ENCODE peak calls at places on chromosome 14, in eight cellular contexts. M is tibial artery, Y is NB4, P is hepatocyte, W is left ventricle myocardium inferior, U is upper lobe of right lung, J is HFF-Myc, D is psoas muscle. K is an unnamed sample.

GRCh38 chr14:51145246-51145645 is 50.3 kb upstream of the TRIM9 start:
- DNase-seq in M (no peak), Y (no peak), P (no peak), W (no peak), U (no peak), J (no peak), D (no peak), K (no peak)

GRCh38 chr14:69316449-69317391 is 56.8 kb downstream of the GALNT16 start:
- DNase-seq in M (peak), Y (no peak), P (peak), W (peak), U (peak), J (peak), D (peak), K (peak)

GRCh38 chr14:59576332-59577294 is at the start of gene CCDC175:
- DNase-seq in M (peak), Y (peak), P (peak), W (peak), U (peak), J (no peak), D (peak), K (peak)

GRCh38 chr14:35999264-35999663 is 173.1 kb downstream of the BRMS1L start:
- DNase-seq in M (no peak), Y (no peak), P (no peak), W (no peak), U (no peak), J (no peak), D (no peak), K (no peak)

GRCh38 chr14:21118933-21119332 is 18.1 kb downstream of the TMEM253 start:
- DNase-seq in M (no peak), Y (no peak), P (no peak), W (no peak), U (no peak), J (no peak), D (no peak), K (no peak)

GRCh38 chr14:60183724-60184596 is 18.8 kb upstream of the DHRS7 start:
- DNase-seq in M (no peak), Y (peak), P (peak), W (no peak), U (no peak), J (no peak), D (no peak), K (no peak)

GRCh38 chr14:54642950-54643695 is 76.2 kb downstream of the SAMD4A start:
- DNase-seq in M (no peak), Y (peak), P (no peak), W (no peak), U (no peak), J (no peak), D (no peak), K (no peak)

GRCh38 chr14:100771121-100771800 is 44.6 kb downstream of the DLK1 start:
- DNase-seq in M (no peak), Y (peak), P (peak), W (no peak), U (peak), J (no peak), D (peak), K (no peak)

GRCh38 chr14:22190411-22191191 is 398.4 kb downstream of the DAD1 start:
- DNase-seq in M (no peak), Y (no peak), P (peak), W (no peak), U (no peak), J (peak), D (no peak), K (peak)

GRCh38 chr14:34363733-34364134 is 98.3 kb downstream of the SPTSSA start:
- DNase-seq in M (no peak), Y (peak), P (no peak), W (no peak), U (peak), J (no peak), D (no peak), K (no peak)

DNA sequence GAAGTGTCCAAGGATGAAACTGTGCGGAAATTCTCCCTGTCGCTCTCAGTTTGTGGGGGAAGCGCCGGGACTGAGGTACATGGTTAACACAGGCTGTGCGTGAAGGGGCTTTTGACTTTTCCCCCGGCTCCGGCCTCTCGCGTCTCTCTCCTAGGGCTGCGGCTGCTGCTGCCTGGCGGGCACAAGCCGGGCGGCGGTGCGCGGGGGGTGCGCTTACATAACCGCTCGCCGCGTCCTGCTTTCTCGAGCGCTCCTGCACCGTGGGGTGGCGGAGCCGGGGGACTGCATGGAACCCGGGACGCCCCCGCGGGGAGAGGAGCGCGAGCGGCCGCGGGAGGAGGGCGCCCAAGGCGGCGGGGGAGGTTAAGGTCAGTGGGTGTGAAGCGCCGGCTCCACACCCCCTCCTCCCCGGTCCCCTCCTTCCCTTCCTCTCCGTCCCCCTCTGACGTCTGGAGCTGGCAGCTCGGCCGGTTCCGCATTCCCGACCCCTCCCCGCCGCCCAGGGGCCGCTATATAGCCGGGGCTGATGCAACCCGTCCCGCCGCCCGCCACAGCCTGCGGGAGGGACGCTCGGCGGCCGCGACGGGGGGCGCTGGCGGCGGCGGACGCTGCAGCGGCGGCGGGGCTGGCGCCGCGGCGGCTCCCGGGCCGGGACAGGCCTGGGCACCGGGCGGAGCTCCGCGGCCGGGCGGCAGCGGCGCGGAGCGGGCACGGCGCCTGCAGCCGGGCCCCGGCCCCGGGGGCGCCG is at the start of gene JDP2:
- DNase-seq in M (peak), Y (peak), P (peak), W (peak), U (peak), J (no peak), D (peak), K (no peak)
- TF ChIP-seq CTCF in M (no peak), Y (no peak), P (peak), W (peak), U (peak), J (no peak), D (peak), K (peak)

GRCh38 chr14:103541944-103542544 is 13.0 kb downstream of the TRMT61A start:
- DNase-seq in M (no peak), Y (no peak), P (no peak), W (no peak), U (no peak), J (no peak), D (peak), K (no peak)
- H3K4me3 ChIP-seq in M (no peak), Y (no peak), P (no peak), W (peak), U (no peak), J (no peak), D (no peak), K (no peak)

DNA sequence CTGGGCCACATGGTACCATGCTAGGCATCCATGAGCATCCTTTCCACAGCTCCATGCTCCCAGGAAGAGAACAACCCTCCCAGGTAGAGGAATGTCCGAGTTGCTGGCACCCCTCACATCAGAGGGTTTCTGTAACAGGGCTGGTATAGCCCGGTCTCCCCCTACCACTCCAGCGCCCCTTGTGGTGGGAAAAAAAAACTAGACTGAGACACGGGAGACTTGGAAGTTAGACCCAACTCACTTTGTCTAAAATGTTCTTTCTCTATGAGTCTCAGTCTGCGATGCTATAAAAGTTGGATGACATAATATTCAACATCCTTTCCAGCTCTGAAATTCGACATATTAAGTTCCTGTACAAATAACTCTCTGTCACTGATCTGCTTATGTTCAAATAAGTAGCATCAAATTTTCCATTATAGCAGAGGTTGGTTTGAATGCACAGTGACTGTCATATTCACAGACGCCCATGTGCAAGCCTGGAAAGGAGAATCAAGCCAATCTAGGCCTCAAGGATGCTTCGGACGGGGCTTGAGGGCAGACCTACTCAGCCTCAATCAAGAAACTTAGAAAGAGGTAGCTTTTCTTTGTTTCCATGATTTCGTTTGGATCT is 25.7 kb upstream of the TC2N start:
- DNase-seq in M (no peak), Y (peak), P (no peak), W (no peak), U (no peak), J (no peak), D (no peak), K (no peak)
- TF ChIP-seq CTCF in M (peak), Y (peak), P (peak), W (peak), U (peak), J (peak), D (peak), K (peak)

DNA sequence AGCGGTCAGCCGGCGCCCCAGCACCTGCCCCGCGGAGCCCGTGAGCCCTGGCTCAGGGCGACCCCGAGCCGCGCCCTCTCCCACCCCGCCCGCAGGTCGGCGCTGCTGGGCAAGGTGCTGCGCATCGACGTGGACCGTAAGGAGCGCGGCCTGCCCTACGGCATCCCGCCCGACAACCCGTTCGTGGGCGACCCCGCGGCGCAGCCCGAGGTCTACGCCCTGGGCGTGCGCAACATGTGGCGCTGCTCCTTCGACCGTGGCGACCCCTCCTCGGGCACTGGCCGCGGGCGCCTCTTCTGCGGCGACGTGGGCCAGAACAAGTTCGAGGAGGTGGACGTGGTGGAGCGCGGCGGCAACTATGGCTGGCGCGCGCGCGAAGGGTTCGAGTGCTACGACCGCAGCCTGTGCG is 14.4 kb downstream of the HHIPL1 start:
- DNase-seq in M (no peak), Y (no peak), P (no peak), W (no peak), U (no peak), J (no peak), D (no peak), K (no peak)
- H3K4me3 ChIP-seq in M (no peak), Y (no peak), P (no peak), W (peak), U (no peak), J (no peak), D (no peak), K (no peak)

DNA sequence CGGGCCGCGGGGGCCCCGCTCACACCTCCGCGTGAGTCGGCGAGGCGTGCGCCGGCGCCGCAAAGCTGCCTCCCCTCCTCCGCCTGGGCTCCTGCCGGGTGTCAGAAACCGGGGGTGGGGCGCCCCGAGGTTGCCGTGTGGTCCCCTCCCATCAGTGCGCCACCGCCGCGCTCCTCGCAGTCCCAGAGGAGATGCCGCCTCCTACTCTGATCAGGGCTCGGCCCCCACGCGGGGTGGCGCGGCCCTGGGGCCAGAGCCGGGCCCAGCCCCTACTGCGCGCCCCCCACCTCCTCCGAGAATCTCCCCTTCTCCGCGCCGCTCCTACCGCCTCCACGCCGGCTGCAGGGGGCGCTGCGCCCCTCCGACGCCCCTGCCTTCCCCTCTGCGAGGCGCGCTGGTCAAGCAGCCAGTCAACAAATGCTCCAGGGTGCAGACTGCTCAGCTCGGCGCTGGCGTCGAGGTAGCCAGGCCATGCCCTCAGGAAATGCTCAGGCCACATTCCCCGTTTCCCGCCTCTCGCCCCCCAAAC is 467 bp upstream of the JAG2 start:
- DNase-seq in M (no peak), Y (no peak), P (peak), W (no peak), U (no peak), J (no peak), D (no peak), K (no peak)
- TF ChIP-seq CTCF in M (no peak), Y (peak), P (peak), W (peak), U (peak), J (peak), D (peak), K (peak)

DNA sequence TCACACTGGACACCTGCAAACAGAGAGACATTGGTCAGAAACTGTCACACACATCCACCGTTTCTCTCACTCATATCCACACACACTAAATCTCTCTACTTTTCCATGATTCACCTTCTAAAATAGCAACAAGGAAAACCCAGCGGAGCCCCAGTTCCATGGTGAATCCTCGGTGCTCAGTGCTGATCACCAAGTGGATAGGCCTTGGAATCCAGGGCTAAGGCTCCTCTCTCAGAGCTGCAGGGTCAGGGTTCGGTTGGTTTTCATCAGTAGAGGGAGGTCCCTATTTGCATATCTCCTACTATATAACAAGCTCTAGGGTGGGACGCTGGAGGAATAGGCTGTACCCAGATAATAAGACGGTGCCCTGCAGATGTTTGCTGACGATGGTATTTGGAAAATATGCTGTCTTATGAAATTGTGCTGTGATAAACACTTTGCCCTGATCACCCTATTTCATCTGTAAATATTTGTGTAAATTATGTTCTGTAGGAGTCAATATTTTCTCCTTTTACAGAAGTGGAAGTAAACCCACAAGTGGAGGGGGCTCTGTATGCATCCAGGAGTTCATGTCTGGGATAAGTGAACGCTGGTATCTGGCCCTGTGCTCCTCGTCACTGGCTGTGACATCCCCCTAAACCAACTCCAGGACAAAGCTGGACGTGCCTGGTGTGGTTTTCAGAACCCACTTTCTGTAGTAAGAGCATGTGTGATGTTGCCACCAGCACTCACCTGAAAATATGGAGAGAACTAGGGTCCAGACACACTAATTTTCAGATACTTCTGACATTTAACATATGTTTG is 709.2 kb downstream of the TMEM121 start:
- DNase-seq in M (no peak), Y (no peak), P (no peak), W (no peak), U (no peak), J (no peak), D (no peak), K (no peak)
- H3K4me3 ChIP-seq in M (no peak), Y (no peak), P (no peak), W (no peak), U (no peak), J (no peak), D (no peak), K (no peak)

DNA sequence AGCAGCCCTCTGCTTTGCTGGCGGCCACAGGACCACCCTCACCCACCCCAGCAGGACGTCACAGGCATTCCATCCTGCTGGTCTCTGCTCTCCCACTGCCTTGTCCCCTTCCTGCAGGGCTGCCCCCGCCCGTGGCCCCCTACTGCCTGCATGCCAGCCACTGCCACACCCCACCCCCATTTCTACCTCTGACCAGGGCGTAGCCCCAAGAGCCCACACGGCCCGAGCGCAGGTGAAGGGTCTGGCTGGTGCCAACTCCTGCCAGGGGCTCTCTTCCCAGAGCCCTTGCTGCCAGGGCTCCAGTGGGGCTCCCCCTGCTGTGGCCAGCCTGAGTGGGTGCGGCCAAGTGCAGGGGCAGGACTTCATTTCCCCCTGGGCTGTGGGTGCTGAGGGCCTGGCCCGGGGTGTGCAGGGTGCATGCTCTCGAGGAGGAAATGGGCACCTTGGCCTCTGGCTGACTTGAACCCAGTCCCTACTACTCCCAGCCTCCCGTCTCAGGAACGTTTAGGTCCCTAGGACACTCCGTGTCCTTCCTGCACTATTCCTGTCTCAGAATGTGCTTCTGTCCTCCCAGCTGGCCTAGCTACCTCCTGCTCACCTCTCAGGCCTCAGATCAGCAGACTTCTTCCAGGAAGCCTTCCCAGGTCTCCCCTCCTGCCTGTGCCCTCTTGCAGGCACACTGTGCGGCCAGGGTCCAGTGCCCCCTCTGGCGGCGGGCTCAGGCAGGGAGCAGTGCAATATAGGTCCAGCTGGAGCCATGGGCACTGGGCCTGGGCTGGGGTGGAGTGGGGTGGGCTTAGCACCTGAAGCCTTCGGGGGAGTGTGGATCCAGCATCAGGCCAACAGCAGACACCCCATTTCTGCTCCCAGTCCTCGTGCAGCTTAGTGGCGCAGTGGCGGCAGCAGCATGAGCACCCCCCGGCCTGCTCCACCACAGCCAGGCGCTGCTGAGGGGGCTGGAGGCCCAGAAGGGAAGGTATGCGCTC is 1.4 kb downstream of the LBHD2 start:
- DNase-seq in M (no peak), Y (no peak), P (no peak), W (no peak), U (no peak), J (no peak), D (peak), K (no peak)
- TF ChIP-seq CTCF in M (no peak), Y (no peak), P (peak), W (peak), U (no peak), J (peak), D (no peak), K (peak)

GRCh38 chr14:91870890-91871289 is 3.6 kb upstream of the TC2N start:
- DNase-seq in M (no peak), Y (no peak), P (no peak), W (no peak), U (no peak), J (no peak), D (no peak), K (no peak)

GRCh38 chr14:91870001-91870400 is 2.7 kb upstream of the TC2N start:
- DNase-seq in M (no peak), Y (no peak), P (no peak), W (no peak), U (no peak), J (no peak), D (no peak), K (no peak)

GRCh38 chr14:91873476-91874265 is 6.3 kb upstream of the TC2N start:
- DNase-seq in M (no peak), Y (peak), P (no peak), W (no peak), U (no peak), J (no peak), D (no peak), K (peak)

GRCh38 chr14:91872011-91872476 is 4.7 kb upstream of the TC2N start:
- DNase-seq in M (peak), Y (peak), P (no peak), W (no peak), U (peak), J (no peak), D (no peak), K (no peak)

GRCh38 chr14:91872517-91873470 is 5.5 kb upstream of the TC2N start:
- DNase-seq in M (peak), Y (peak), P (no peak), W (peak), U (peak), J (no peak), D (peak), K (no peak)
- H3K4me3 ChIP-seq in M (no peak), Y (no peak), P (no peak), W (no peak), U (peak), J (no peak), D (no peak), K (no peak)

GRCh38 chr14:42909659-42910058 is 1303.0 kb downstream of the LRFN5 start:
- DNase-seq in M (no peak), Y (no peak), P (no peak), W (no peak), U (no peak), J (no peak), D (no peak), K (no peak)

DNA sequence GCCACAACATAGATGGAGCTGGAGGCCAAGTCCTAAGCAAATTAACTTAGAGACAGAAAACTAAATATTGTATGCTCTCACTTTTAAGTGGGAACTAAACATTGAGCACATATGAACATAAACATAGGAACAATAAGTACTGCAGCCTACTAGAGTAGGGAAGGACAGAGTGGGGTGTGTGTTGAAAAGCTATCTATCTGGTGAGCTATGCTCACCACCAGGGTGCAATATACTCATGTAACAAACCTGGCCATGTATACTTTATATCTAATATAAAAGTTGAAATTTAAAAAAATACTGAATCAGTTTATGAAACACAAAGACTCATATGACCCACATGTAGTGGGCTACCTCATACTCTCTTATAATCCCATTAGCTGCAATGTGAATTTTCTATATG is 1305.0 kb downstream of the LRFN5 start:
- DNase-seq in M (no peak), Y (no peak), P (no peak), W (no peak), U (no peak), J (no peak), D (no peak), K (no peak)
- TF ChIP-seq CTCF in M (no peak), Y (no peak), P (peak), W (no peak), U (no peak), J (no peak), D (peak), K (peak)

GRCh38 chr14:98949506-98950135 is 322.4 kb downstream of the BCL11B start:
- DNase-seq in M (no peak), Y (peak), P (no peak), W (no peak), U (no peak), J (no peak), D (no peak), K (no peak)
- H3K4me3 ChIP-seq in M (no peak), Y (no peak), P (no peak), W (no peak), U (no peak), J (no peak), D (no peak), K (no peak)